ENCODE peak calls at places on chromosomes 2 and 18, in four cellular contexts. S is AG09309, L is lower lobe of right lung, M is GM12865. U is an unnamed sample.

GRCh38 chr2:23757686-23758433 is 169.1 kb downstream of the ATAD2B start:
- DNase-seq in S (no peak), L (no peak), M (no peak), U (no peak)

GRCh38 chr2:105329561-105330495 is at the start of gene TGFBRAP1:
- DNase-seq in S (no peak), L (peak), M (peak), U (peak)

GRCh38 chr2:128623776-128624424 is 305.2 kb upstream of the HS6ST1 start:
- DNase-seq in S (peak), L (peak), M (peak), U (no peak)

GRCh38 chr2:101328474-101329007 is 20.0 kb upstream of the RNF149 start:
- DNase-seq in S (no peak), L (no peak), M (peak), U (peak)

GRCh38 chr2:20702563-20702962 is 35.6 kb downstream of the GDF7 start:
- DNase-seq in S (no peak), L (no peak), M (no peak), U (no peak)

GRCh38 chr18:2826581-2826980 is 20.2 kb upstream of the EMILIN2 start:
- DNase-seq in S (no peak), L (no peak), M (no peak), U (no peak)

GRCh38 chr18:7158201-7158600 is 40.6 kb upstream of the LAMA1 start:
- DNase-seq in S (peak), L (no peak), M (no peak), U (no peak)

GRCh38 chr2:95056461-95057459 is 31.3 kb downstream of the MAL start:
- DNase-seq in S (no peak), L (no peak), M (no peak), U (no peak)

GRCh38 chr2:239569401-239570090 is 168.7 kb upstream of the HDAC4 start:
- DNase-seq in S (no peak), L (no peak), M (no peak), U (no peak)

GRCh38 chr18:54909538-54909937 is 49.7 kb downstream of the CCDC68 start:
- DNase-seq in S (no peak), L (no peak), M (no peak), U (no peak)

GRCh38 chr18:8989017-8989416 is 113.5 kb upstream of the NDUFV2 start:
- DNase-seq in S (no peak), L (no peak), M (peak), U (no peak)

GRCh38 chr2:131641414-131642206 is 113.9 kb downstream of the CCDC74A start:
- DNase-seq in S (no peak), L (no peak), M (peak), U (no peak)

GRCh38 chr2:96957299-96957698 is 29.1 kb downstream of the FAM178B start:
- DNase-seq in S (no peak), L (no peak), M (no peak), U (no peak)

GRCh38 chr2:146579154-146579930 is 1265.5 kb upstream of the ACVR2A start:
- DNase-seq in S (no peak), L (no peak), M (no peak), U (no peak)

GRCh38 chr18:47999801-48000248 is 69.4 kb upstream of the SMAD2 start:
- DNase-seq in S (no peak), L (no peak), M (no peak), U (no peak)

DNA sequence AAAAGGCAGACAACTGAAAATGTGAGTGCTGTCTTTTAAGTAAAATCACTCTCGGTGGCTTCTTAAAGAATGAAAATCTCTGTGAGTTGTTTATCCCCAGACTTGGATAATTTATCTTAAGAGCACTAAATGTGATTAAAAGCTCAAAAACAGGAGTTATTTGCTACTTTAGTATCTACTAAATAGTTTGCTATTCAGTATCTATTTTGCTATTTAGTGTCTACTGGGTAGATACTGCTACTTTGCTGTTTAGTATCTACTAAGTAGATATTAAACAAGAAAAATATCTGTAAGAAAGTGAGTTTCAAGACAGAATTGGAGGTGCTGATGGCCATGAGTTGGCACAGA is 1.4 kb upstream of the KCNG3 start:
- DNase-seq in S (no peak), L (no peak), M (no peak), U (no peak)
- H3K4me3 ChIP-seq in S (no peak), L (no peak), M (no peak), U (no peak)

DNA sequence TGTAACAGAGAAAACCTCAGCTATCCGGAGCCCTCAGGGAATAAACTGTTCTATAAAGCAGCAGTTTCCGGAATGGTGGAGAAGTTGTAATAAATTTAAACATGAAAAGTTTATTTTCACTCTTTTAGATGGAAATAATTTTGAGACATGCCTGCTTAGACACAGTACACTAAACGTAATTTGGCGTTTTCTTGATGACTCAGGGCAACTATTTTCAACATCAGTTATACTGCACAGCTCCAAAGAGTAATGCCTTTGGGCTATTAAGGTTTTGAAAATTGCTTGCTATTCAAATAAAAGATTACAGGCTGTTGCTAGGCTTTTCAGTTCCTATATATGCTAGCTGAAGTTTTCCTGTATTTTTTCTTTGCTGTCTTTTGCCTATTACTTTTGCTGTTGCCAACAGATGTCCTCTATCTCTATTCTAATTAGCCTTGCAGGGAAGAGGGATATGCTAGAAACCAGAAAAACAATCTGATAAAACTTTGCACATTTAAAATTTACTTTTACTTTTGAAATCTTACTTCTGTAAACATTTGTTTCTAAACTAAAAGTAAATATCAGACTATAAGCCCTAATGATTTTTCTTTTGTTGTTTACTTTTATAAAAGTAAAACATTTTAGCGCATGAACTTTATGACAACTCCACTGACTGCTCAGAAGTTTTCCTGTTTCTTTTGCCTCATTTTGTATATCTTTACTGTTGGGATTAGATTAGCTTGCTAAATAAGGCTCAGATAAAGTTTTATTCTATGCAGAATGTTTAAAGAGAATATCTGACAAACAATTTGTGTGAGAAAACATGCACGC is 113.4 kb upstream of the WDSUB1 start:
- DNase-seq in S (peak), L (no peak), M (no peak), U (no peak)
- H3K4me3 ChIP-seq in S (no peak), L (no peak), M (no peak), U (no peak)

GRCh38 chr2:161238559-161239415 is 69.4 kb upstream of the PSMD14 start:
- DNase-seq in S (no peak), L (peak), M (peak), U (peak)
- H3K4me3 ChIP-seq in S (peak), L (peak), M (peak), U (no peak)

GRCh38 chr2:102755284-102755683 is 6.5 kb upstream of the TMEM182 start:
- DNase-seq in S (no peak), L (no peak), M (no peak), U (no peak)
- H3K4me3 ChIP-seq in S (no peak), L (no peak), M (no peak), U (no peak)

GRCh38 chr2:215137741-215138340 is 585 bp downstream of the ABCA12 start:
- DNase-seq in S (no peak), L (no peak), M (peak), U (no peak)

GRCh38 chr2:215140166-215140707 is 1.8 kb upstream of the ABCA12 start:
- DNase-seq in S (no peak), L (no peak), M (peak), U (no peak)

GRCh38 chr2:215136669-215137328 is 1.6 kb downstream of the ABCA12 start:
- DNase-seq in S (no peak), L (no peak), M (peak), U (no peak)

GRCh38 chr2:215137329-215137686 is 1.1 kb downstream of the ABCA12 start:
- DNase-seq in S (no peak), L (no peak), M (no peak), U (no peak)

GRCh38 chr2:215138466-215138865 is at the start of gene ABCA12:
- DNase-seq in S (no peak), L (no peak), M (peak), U (no peak)
- H3K4me3 ChIP-seq in S (no peak), L (no peak), M (peak), U (no peak)

GRCh38 chr2:202376460-202377307 is 557 bp downstream of the BMPR2 start:
- DNase-seq in S (no peak), L (peak), M (peak), U (peak)

GRCh38 chr2:202378001-202378400 is 1.9 kb downstream of the BMPR2 start:
- DNase-seq in S (no peak), L (no peak), M (no peak), U (no peak)

GRCh38 chr2:202375611-202376408 is at the start of gene BMPR2:
- DNase-seq in S (peak), L (peak), M (peak), U (peak)

GRCh38 chr2:202377308-202377736 is 1.2 kb downstream of the BMPR2 start:
- DNase-seq in S (no peak), L (peak), M (peak), U (peak)

DNA sequence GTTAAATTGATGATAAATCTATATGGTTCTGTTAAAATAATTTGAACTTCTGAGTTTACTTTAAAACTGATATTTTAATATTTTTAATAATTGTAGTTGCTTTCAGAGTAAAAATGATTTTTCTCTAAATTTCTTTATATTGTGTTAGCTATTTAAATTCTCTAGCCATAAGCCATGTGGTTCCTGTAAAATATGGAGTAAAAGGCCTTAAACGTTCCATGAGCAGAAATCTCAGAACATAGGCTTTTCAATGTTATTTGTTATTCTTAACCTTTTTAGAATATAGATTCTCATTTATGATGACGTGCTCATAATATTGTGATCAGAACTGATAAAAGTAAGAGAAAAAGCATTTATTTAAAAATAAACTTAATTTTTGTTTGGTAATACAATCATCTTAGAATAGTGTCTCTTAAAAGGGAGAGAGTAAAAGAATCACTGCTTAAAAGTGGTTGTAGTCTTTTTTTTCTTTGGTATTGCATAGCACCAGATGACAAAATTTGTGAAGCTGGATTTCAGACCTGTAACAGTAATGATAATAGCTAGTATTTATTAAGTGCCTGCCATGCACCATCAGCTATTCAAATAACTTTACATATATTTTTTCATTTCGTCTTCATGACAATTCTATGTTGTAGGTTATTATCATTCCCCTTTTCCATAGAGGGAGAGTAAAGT is 2.7 kb downstream of the BMPR2 start:
- DNase-seq in S (no peak), L (no peak), M (no peak), U (no peak)
- H3K4me3 ChIP-seq in S (peak), L (peak), M (peak), U (no peak)